ENCODE peak calls at places on chromosomes 4 and X, in ten cellular contexts. D, I, N, B, P, W, X, S, R and Y are unnamed samples.

GRCh38 chr4:109429545-109429944 is 4.1 kb upstream of the SEC24B start:
- DNase-seq in W (no peak), B (no peak), S (no peak), P (peak; percentile 20), N (peak; percentile 81), X (no peak), D (no peak), I (no peak), R (no peak), Y (peak; percentile 65)

GRCh38 chr4:109278594-109279031 is 23.8 kb downstream of the COL25A1 start:
- DNase-seq in D (no peak), I (no peak), R (no peak), X (no peak), S (no peak), P (no peak), N (no peak), B (no peak), W (no peak), Y (no peak)

GRCh38 chrX:134622813-134623185 is 35.5 kb downstream of the PLAC1 start:
- DNase-seq in N (peak; percentile 15), D (peak; percentile 32), P (peak; percentile 76), S (no peak), X (no peak), R (no peak), I (no peak), B (no peak), W (no peak), Y (peak; percentile 57)

GRCh38 chr4:136343340-136343739 is 1189.0 kb downstream of the PCDH18 start:
- DNase-seq in S (no peak), P (no peak), N (no peak), R (no peak), W (no peak), X (no peak), I (no peak), D (no peak), B (no peak), Y (peak; percentile 52)

GRCh38 chr4:150115851-150116250 is 37.6 kb downstream of the DCLK2 start:
- DNase-seq in N (peak; percentile 18), P (peak; percentile 55), R (no peak), I (no peak), W (no peak), B (no peak), S (no peak), X (no peak), D (no peak), Y (no peak)

GRCh38 chr4:177480796-177481195 is 38.6 kb upstream of the AGA start:
- DNase-seq in N (peak; percentile 51), P (peak; percentile 68), B (no peak), X (no peak), S (no peak), D (peak; percentile 86), R (no peak), I (no peak), W (no peak), Y (peak; percentile 94)

GRCh38 chrX:96563663-96564062 is 121.0 kb upstream of the DIAPH2 start:
- DNase-seq in W (no peak), N (peak; percentile 70), X (no peak), I (no peak), D (peak; percentile 70), R (no peak), S (no peak), B (no peak), P (peak; percentile 43), Y (no peak)

GRCh38 chr4:105840426-105841174 is 54.7 kb upstream of the NPNT start:
- DNase-seq in N (no peak), P (no peak), X (no peak), I (no peak), W (no peak), R (no peak), B (no peak), D (no peak), S (peak; percentile 8), Y (no peak)

GRCh38 chrX:119763175-119763574 is 4.8 kb downstream of the SOWAHD start:
- DNase-seq in R (no peak), X (no peak), I (no peak), D (peak; percentile 58), W (no peak), B (no peak), P (peak; percentile 92), N (peak; percentile 69), S (no peak), Y (peak; percentile 86)

GRCh38 chrX:1516596-1517104 is 20.3 kb downstream of the P2RY8 start:
- DNase-seq in X (no peak), W (no peak), P (no peak), B (no peak), N (no peak), R (no peak), S (no peak), D (no peak), I (no peak), Y (no peak)

GRCh38 chrX:130623508-130623907 is 221.7 kb downstream of the RBMX2 start:
- DNase-seq in X (no peak), W (no peak), S (peak; percentile 46), N (no peak), I (no peak), R (no peak), B (no peak), D (no peak), P (no peak), Y (no peak)

GRCh38 chr4:80206541-80207171 is 9.4 kb downstream of the PRDM8 start:
- DNase-seq in I (no peak), D (peak; percentile 67), X (peak; percentile 70), B (peak; percentile 62), W (no peak), R (no peak), P (no peak), S (no peak), N (no peak), Y (no peak)

GRCh38 chr4:126661194-126661593 is 971.6 kb upstream of the INTU start:
- DNase-seq in B (no peak), X (no peak), N (no peak), R (no peak), D (no peak), W (no peak), P (peak; percentile 15), S (no peak), I (no peak), Y (peak; percentile 41)

GRCh38 chrX:24026403-24026801 is 584 bp downstream of the KLHL15 start:
- DNase-seq in X (no peak), P (peak; percentile 23), W (no peak), N (peak; percentile 38), I (peak; percentile 6), D (peak; percentile 63), R (no peak), S (no peak), B (no peak), Y (no peak)

GRCh38 chrX:93660575-93660974 is 12.8 kb downstream of the NAP1L3 start:
- DNase-seq in D (no peak), N (no peak), S (no peak), P (no peak), I (no peak), R (no peak), W (no peak), B (peak; percentile 6), X (no peak), Y (no peak)

GRCh38 chr4:78131403-78131802 is 74.3 kb downstream of the FRAS1 start:
- DNase-seq in X (no peak), D (no peak), R (no peak), P (peak; percentile 76), S (no peak), I (no peak), W (no peak), B (no peak), N (peak; percentile 83), Y (peak; percentile 57)

GRCh38 chrX:67538383-67538782 is 5.4 kb upstream of the AR start:
- DNase-seq in N (no peak), R (no peak), D (no peak), S (no peak), I (no peak), P (no peak), X (no peak), W (no peak), B (no peak), Y (no peak)

GRCh38 chr4:102299708-102300107 is 45.6 kb downstream of the SLC39A8 start:
- DNase-seq in N (peak; percentile 70), B (peak; percentile 57), P (peak; percentile 53), I (peak; percentile 28), X (no peak), S (peak; percentile 5), W (peak; percentile 21), R (no peak), D (peak; percentile 52), Y (peak; percentile 49)

GRCh38 chr4:114398386-114398785 is 200.2 kb upstream of the UGT8 start:
- DNase-seq in S (no peak), R (no peak), X (no peak), I (no peak), N (no peak), D (no peak), P (no peak), B (no peak), W (no peak), Y (no peak)

GRCh38 chrX:135396109-135396508 is 25.6 kb upstream of the SMIM10L2A start:
- DNase-seq in S (no peak), R (no peak), B (no peak), I (no peak), P (peak; percentile 1), X (no peak), N (peak; percentile 16), W (no peak), D (no peak), Y (no peak)

GRCh38 chr4:6493668-6494304 is 21.4 kb upstream of the PPP2R2C start:
- DNase-seq in D (peak; percentile 5), R (no peak), X (no peak), P (peak; percentile 28), N (peak; percentile 21), I (no peak), B (no peak), S (peak; percentile 20), W (no peak), Y (peak; percentile 5)

GRCh38 chrX:23662187-23662586 is 5.1 kb upstream of the PRDX4 start:
- DNase-seq in B (no peak), I (no peak), N (no peak), W (no peak), S (no peak), R (no peak), X (no peak), D (peak; percentile 7), P (peak; percentile 22), Y (no peak)